ENCODE peak calls at places on chromosomes 1 and 21, in seven cellular contexts. M, L, H, R, O, E and G are unnamed samples.
A peak's percentile ranks its signal among the peaks of the same experiment; 100 is the strongest.

GRCh38 chr1:234969630-234970370 is 158.8 kb downstream of the TOMM20 start:
- DNase-seq in O (peak; percentile 68), M (peak; percentile 92), H (peak; percentile 73), L (no peak), E (peak; percentile 82), R (peak; percentile 94), G (peak; percentile 80)

GRCh38 chr1:63617450-63617849 is 24.2 kb downstream of the PGM1 start:
- DNase-seq in R (no peak), H (peak; percentile 26), O (no peak), M (no peak), L (no peak), E (no peak), G (no peak)

GRCh38 chr1:89425056-89425455 is 61.2 kb downstream of the GBP6 start:
- DNase-seq in M (no peak), L (no peak), O (no peak), H (no peak), R (no peak), E (no peak), G (no peak)

GRCh38 chr1:108712605-108713150 is at the start of gene FNDC7:
- DNase-seq in M (peak; percentile 42), E (peak; percentile 52), H (no peak), L (no peak), O (peak; percentile 82), R (no peak), G (peak; percentile 85)

GRCh38 chr1:107991371-107992066 is 26.5 kb upstream of the VAV3 start:
- DNase-seq in H (peak; percentile 47), M (no peak), L (no peak), E (no peak), R (peak; percentile 58), O (peak; percentile 35), G (no peak)

GRCh38 chr1:1928231-1929101 is 9.4 kb upstream of the TMEM52 start:
- DNase-seq in R (no peak), H (no peak), E (no peak), M (no peak), L (no peak), O (no peak), G (no peak)

GRCh38 chr21:33214056-33214455 is 15.7 kb upstream of the IFNAR2 start:
- DNase-seq in M (no peak), O (no peak), E (no peak), H (no peak), L (no peak), R (no peak), G (no peak)

GRCh38 chr1:176976771-176977170 is 187.7 kb downstream of the ASTN1 start:
- DNase-seq in H (no peak), L (no peak), R (no peak), O (no peak), M (no peak), E (no peak), G (no peak)

GRCh38 chr1:59052194-59052593 is 244.7 kb upstream of the FGGY start:
- DNase-seq in O (no peak), H (no peak), E (no peak), M (no peak), L (no peak), R (no peak), G (no peak)

GRCh38 chr1:9294910-9295636 is 2.4 kb downstream of the SPSB1 start:
- DNase-seq in R (peak; percentile 94), M (peak; percentile 76), E (no peak), O (peak; percentile 89), H (no peak), L (no peak), G (no peak)

GRCh38 chr1:14522331-14523241 is 75.9 kb upstream of the KAZN start:
- DNase-seq in R (no peak), L (no peak), H (peak; percentile 89), O (peak; percentile 77), E (no peak), M (peak; percentile 82), G (peak; percentile 46)

GRCh38 chr1:206725053-206725963 is 40.6 kb downstream of the MAPKAPK2 start:
- DNase-seq in R (peak; percentile 60), O (peak; percentile 77), E (peak; percentile 77), L (peak; percentile 32), H (peak; percentile 53), M (peak; percentile 51), G (peak; percentile 73)

GRCh38 chr1:216566809-216567208 is 143.6 kb upstream of the USH2A start:
- DNase-seq in L (no peak), O (peak; percentile 27), M (peak; percentile 45), R (peak; percentile 33), E (no peak), H (peak; percentile 60), G (no peak)

GRCh38 chr1:192061556-192061955 is 96.7 kb upstream of the RGS18 start:
- DNase-seq in E (no peak), M (no peak), O (peak; percentile 57), H (peak; percentile 58), R (no peak), L (no peak), G (no peak)

GRCh38 chr1:169680377-169681019 is 30.9 kb downstream of the SELL start:
- DNase-seq in O (no peak), H (no peak), M (no peak), E (no peak), L (no peak), R (no peak), G (no peak)

GRCh38 chr1:234433563-234434285 is 45.3 kb downstream of the TARBP1 start:
- DNase-seq in L (no peak), M (peak; percentile 81), H (no peak), E (no peak), O (no peak), R (peak; percentile 12), G (no peak)

GRCh38 chr1:98991127-98992003 is 13.3 kb downstream of the PLPPR5 start:
- DNase-seq in O (peak; percentile 78), L (no peak), H (peak; percentile 51), R (peak; percentile 84), M (peak; percentile 93), E (no peak), G (no peak)

GRCh38 chr1:28456078-28456477 is 49.8 kb upstream of the RCC1 start:
- DNase-seq in L (no peak), E (no peak), M (peak; percentile 83), H (peak; percentile 17), R (peak; percentile 80), O (peak; percentile 19), G (no peak)

GRCh38 chr1:93328809-93329477 is 16.8 kb upstream of the DR1 start:
- DNase-seq in R (peak; percentile 63), M (peak; percentile 83), L (no peak), H (no peak), E (no peak), O (no peak), G (no peak)

GRCh38 chr21:39676054-39676771 is 63.5 kb downstream of the B3GALT5 start:
- DNase-seq in L (no peak), E (no peak), R (peak; percentile 81), O (peak; percentile 31), H (no peak), M (no peak), G (no peak)

DNA sequence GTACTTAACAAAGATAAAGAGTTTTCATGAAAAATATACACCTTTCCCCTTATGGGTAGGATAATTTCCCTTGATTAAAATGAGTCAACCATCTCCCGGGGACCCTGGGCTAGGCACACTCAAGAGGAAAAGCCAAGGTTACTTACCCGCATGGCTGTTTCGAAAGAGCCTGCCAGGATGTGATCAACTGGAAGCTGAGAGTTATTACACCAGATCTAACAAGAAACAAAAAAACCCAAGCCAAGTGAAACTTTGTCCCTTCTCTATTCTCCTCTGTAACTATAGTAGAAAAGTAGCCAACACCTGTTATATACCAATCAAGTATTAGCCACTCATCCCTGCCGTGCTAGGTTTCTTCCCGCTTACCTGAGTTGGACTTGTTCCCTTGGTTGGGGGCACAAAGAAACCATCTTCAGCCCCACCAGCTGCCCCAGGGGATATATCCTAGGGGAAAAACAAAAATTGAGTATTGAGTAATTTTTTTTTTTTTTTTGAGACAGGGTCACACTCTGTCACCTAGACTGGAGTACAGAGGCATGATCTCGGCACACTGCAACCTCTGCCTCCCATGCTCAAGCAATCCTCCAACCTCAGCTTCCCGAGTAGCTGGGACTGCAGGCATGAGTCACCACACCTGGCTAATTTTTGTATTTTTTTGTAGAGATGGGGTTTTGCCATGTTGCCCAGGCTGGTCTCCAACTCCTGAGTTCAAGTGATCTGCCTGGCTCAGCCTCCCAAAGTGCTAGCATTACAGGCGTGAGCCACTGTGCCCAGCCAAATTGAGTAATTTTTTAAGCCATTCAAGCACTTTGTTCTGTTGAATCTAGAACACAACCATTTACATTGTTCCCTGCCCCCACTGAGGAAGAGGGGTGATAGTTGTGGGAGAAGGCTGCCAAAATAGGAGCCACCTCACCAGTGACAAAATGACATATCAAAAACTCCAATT is 8.4 kb upstream of the PEX19 start:
- DNase-seq in E (no peak), R (no peak), M (no peak), O (no peak), L (no peak), H (peak; percentile 35), G (no peak)
- H3K23ac ChIP-seq in E (no peak overlapping the region), R (no peak overlapping the region), M (no peak overlapping the region), O (no peak overlapping the region), L (no peak overlapping the region), H (no peak overlapping the region), G (no peak overlapping the region)

GRCh38 chr1:160733933-160734332 is 5.1 kb upstream of the SLAMF7 start:
- DNase-seq in M (no peak), O (no peak), L (no peak), H (no peak), E (no peak), R (no peak), G (no peak)
- H3K23ac ChIP-seq in M (no peak overlapping the region), O (no peak overlapping the region), L (no peak overlapping the region), H (no peak overlapping the region), E (no peak overlapping the region), R (no peak overlapping the region), G (no peak overlapping the region)

DNA sequence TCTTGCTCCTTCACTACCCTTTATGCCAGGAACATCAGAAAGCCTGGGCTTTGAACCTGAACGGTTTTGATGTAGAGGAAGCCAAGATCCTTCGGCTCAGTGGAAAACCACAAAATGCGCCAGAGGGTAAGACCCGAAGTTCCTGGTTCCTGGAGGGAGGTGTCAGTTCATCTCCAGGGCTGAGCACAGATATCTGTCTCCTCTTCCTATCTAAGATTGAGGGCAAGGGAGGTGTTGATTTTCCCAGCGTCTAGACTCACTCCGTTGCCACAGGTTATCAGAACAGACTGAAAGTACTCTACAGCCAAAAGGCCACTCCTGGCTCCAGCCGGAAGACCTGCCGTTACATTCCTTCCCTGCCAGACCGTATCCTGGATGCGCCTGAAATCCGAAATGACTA is 915 bp downstream of the CDC20 start:
- DNase-seq in E (no peak), M (no peak), O (peak; percentile 35), L (no peak), R (no peak), H (no peak), G (no peak)
- H3K23ac ChIP-seq in E (no peak overlapping the region), M (no peak overlapping the region), O (no peak overlapping the region), L (no peak overlapping the region), R (no peak overlapping the region), H (no peak overlapping the region), G (no peak overlapping the region)

GRCh38 chr1:15764890-15765289 is 6.3 kb downstream of the FBLIM1 start:
- DNase-seq in L (no peak), E (no peak), R (no peak), H (no peak), M (no peak), O (no peak), G (no peak)

GRCh38 chr1:15764269-15764764 is 5.7 kb downstream of the FBLIM1 start:
- DNase-seq in L (no peak), R (no peak), H (no peak), E (no peak), M (no peak), O (no peak), G (no peak)

GRCh38 chr1:15761729-15762128 is 3.1 kb downstream of the FBLIM1 start:
- DNase-seq in E (no peak), O (no peak), L (no peak), H (peak; percentile 65), M (no peak), R (no peak), G (no peak)

GRCh38 chr1:15760520-15761211 is 2.1 kb downstream of the FBLIM1 start:
- DNase-seq in E (no peak), M (peak; percentile 74), R (peak; percentile 90), L (no peak), H (peak; percentile 49), O (peak; percentile 86), G (peak; percentile 54)

GRCh38 chr1:15762546-15762945 is 4.0 kb downstream of the FBLIM1 start:
- DNase-seq in R (no peak), M (no peak), H (peak; percentile 82), L (no peak), O (peak; percentile 91), E (no peak), G (peak; percentile 53)
- H3K23ac ChIP-seq in R (no peak overlapping the region), M (no peak overlapping the region), H (no peak overlapping the region), L (peak overlapping the region; percentile 65), O (no peak overlapping the region), E (no peak overlapping the region), G (no peak overlapping the region)